ENCODE peak calls at places on chromosomes 11 and 22, in eight cellular contexts. A is AG04449, H is breast epithelium, X is right lobe of liver, J is adrenal gland, S is lower lobe of right lung, D is heart left ventricle, F is cardiac fibroblast. K is an unnamed sample.

GRCh38 chr22:26681395-26681821 is 24.0 kb downstream of the MIAT start:
- DNase-seq in A (no peak), J (no peak), F (peak; percentile 95), D (no peak), X (no peak), S (peak; percentile 49), H (no peak), K (no peak)

GRCh38 chr22:19663821-19664325 is 50.4 kb upstream of the SEPTIN5 start:
- DNase-seq in H (peak; percentile 36), D (peak; percentile 80), F (peak; percentile 67), S (no peak), J (peak; percentile 59), X (no peak), A (peak; percentile 31), K (no peak)

GRCh38 chr11:23727821-23728220 is 769.0 kb upstream of the LUZP2 start:
- DNase-seq in H (no peak), J (no peak), X (no peak), S (no peak), A (no peak), F (peak; percentile 17), D (no peak), K (no peak)

GRCh38 chr11:131687291-131688055 is 317.1 kb downstream of the NTM start:
- DNase-seq in D (no peak), J (no peak), F (no peak), X (no peak), H (no peak), S (no peak), A (no peak), K (no peak)

GRCh38 chr22:33658775-33659174 is 261.5 kb downstream of the LARGE1 start:
- DNase-seq in A (no peak), D (peak; percentile 71), S (no peak), F (peak; percentile 86), J (peak; percentile 49), H (peak; percentile 22), X (peak; percentile 51), K (no peak)

GRCh38 chr11:4863893-4864292 is 14.9 kb upstream of the OR51S1 start:
- DNase-seq in D (no peak), S (no peak), J (no peak), X (no peak), H (no peak), F (peak; percentile 28), A (no peak), K (no peak)

GRCh38 chr11:87895021-87895420 is 280.2 kb downstream of the RAB38 start:
- DNase-seq in S (no peak), X (no peak), F (no peak), D (no peak), J (no peak), H (no peak), A (no peak), K (no peak)

GRCh38 chr11:64848779-64849599 is 4.5 kb upstream of the CDC42BPG start:
- DNase-seq in F (no peak), A (no peak), D (no peak), X (peak; percentile 92), J (no peak), S (peak; percentile 64), H (peak; percentile 76), K (no peak)

GRCh38 chr22:19982991-19983578 is 33.5 kb downstream of the ARVCF start:
- DNase-seq in F (no peak), X (no peak), A (no peak), D (peak; percentile 68), J (no peak), H (no peak), S (no peak), K (no peak)

GRCh38 chr11:29438815-29439214 is 578.0 kb downstream of the KCNA4 start:
- DNase-seq in J (no peak), F (no peak), A (no peak), H (no peak), S (no peak), D (no peak), X (no peak), K (no peak)

GRCh38 chr11:1471736-1472135 is 14.8 kb downstream of the MOB2 start:
- DNase-seq in F (no peak), D (no peak), S (peak; percentile 25), H (no peak), X (no peak), A (no peak), J (no peak), K (no peak)

GRCh38 chr11:47797633-47798032 is 30.5 kb upstream of the FNBP4 start:
- DNase-seq in D (no peak), F (peak; percentile 59), S (no peak), H (no peak), A (peak; percentile 37), J (no peak), X (no peak), K (no peak)

GRCh38 chr11:131894615-131895544 is 524.5 kb downstream of the NTM start:
- DNase-seq in F (peak; percentile 41), H (no peak), A (no peak), J (no peak), D (no peak), S (no peak), X (no peak), K (no peak)

GRCh38 chr11:110818032-110818687 is 105.9 kb upstream of the ARHGAP20 start:
- DNase-seq in D (no peak), H (no peak), X (no peak), F (peak; percentile 26), A (no peak), J (no peak), S (no peak), K (no peak)

GRCh38 chr11:10350341-10350740 is 45.5 kb downstream of the ADM start:
- DNase-seq in F (peak; percentile 60), S (no peak), A (no peak), J (no peak), X (no peak), H (no peak), D (no peak), K (no peak)

DNA sequence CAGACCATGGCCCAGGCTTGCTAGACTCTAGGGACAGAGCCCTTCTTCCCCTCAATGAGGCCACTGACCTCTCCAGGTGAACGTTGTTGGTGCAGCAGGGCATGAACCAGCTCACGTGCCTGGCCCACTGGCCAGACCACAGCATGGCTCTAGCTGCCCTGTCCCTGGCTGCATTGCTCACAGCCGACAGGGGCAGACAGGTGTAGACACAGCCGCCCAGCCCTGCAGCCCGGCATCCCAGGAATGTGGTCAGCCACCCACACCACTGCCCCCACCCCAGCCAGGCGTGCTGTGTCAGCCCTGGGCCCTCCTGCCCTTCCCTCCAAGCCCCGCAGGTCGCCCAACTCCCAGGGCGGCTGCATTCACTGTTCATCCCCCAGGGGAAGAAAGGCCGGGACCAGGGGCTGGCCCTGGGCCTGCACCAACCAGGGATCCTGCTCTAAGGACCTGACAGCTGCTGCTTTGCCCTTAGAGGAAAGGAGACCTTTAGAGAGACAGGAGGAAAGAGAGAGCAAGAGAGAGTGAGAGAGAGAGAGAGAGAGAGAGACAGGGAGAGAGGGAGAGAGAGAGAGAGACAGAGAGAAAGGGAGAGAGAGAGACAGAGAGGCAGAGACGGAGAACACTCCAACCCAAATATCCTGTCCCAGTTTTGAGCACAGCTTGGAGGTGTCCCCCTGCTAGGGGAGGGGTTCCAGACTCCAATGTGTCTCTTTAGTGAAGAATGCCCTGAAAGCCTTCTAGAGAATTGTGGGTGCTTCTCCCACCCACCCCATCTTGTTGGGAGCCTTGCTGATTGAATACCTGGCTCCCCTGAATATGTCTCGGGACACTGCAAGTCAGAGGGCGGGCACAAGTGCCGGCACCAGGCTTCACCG is 44.2 kb upstream of the LINC01488 start:
- DNase-seq in A (no peak), J (no peak), S (peak; percentile 84), H (no peak), D (peak; percentile 13), X (peak; percentile 65), F (no peak), K (no peak)
- TF ChIP-seq CTCF in A (no peak), J (no peak), S (no peak), H (no peak), D (no peak), X (no peak), F (no peak), K (no peak)

DNA sequence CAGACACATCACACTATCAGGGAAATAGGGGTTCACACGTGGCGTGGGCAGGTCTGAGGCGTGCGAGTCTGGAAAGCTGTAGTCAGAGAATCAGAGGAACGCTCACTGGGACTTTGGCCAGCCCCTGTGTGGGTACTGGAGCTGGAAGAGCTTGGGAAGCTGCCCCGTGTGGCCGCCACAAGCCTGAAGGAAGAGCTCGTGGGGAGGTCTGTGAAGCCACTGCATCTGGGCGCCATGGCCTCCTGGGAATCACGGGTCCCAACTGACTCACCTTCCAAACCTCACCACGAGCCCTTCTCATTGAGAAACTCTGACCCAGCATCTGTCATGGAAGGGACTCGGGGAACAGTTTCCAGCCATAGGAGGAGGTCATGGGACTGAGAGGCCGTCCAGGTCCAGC is 5.9 kb upstream of the MRGPRF start:
- DNase-seq in H (no peak), S (no peak), D (no peak), A (peak; percentile 34), F (peak; percentile 54), X (no peak), J (no peak), K (no peak)
- TF ChIP-seq CTCF in H (no peak), S (no peak), D (no peak), A (peak; percentile 13), F (no peak), X (no peak), J (no peak), K (no peak)

DNA sequence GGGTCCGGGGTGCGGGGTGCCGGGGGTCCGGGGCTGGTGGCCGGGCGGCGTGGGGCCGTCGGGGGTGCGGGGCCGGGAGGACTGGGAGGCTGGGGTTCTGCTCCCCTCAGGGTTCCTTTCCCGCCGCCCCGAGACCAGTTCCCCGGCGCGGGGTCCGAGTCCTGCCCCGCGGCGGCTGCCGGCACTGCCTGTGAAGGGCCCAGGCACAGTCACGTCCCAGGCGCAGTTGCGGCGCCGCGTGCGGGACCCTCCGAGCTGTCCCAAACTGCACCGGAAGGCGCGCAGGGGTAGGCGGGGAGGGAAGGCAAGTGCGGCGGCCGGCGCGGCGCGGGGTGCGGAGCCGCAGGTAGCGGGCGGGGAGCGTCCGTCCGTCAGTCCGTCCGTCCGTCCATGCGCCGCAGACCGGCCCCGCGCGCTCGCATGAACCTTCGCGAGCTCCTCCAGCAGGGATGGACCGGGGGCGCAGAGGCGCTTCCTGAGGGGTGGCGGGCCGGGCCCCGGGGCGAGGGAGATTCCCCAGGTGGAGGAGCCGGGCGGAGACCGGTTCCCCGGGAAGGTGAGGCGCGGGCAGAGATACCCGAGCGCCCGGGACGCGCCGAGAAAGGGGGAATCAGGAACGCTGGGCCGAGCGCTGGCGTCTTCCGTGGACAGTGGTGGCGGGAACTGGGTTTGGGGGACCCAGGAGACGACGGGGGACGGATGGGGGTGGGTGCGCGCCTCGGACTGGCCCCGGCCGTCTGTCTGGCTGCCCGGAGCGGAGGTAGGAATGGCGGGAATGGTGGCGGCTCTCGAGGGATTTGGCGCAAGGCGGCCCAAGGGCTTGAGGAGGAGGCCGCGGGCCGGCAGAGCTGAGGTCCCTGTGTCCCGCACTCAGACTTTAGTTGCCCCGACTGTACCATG is 3.1 kb upstream of the ADORA2A start:
- DNase-seq in F (no peak), J (no peak), D (no peak), X (peak; percentile 57), S (peak; percentile 62), A (no peak), H (no peak), K (no peak)
- TF ChIP-seq CTCF in F (no peak), J (no peak), D (no peak), X (no peak), S (no peak), A (no peak), H (no peak), K (peak; percentile 9)

DNA sequence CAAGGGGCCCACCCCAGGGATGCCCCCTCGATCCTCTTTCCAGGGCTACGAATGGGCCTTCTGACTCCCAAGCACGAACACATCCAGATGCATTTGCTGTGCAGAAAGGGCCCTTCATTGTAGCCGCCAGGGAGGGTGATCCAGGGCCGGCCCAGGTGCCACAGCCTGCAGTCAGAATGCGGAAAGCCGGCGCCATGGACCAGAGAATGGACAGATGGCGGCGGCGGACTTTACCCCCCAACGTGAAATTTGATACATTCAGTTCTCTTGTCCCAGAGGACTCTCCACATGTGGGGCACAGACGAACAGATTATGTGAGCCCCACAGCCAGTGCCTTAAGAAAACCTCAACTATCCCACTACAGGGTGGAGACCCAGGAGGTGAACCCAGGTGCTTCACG is 87.2 kb downstream of the KIAA1671 start:
- DNase-seq in X (no peak), H (no peak), D (no peak), A (no peak), J (no peak), S (no peak), F (no peak), K (no peak)
- TF ChIP-seq CTCF in X (no peak), H (no peak), D (no peak), A (no peak), J (no peak), S (no peak), F (no peak), K (no peak)

K was measured in CD14-positive monocyte.